ENCODE peak calls at places on chromosome 7, in four cellular contexts. P is small intestine; O is fibroblast of the conjunctiva; Q is naive thymus-derived CD4-positive, alpha-beta T cell. N is an unnamed sample.

GRCh38 chr7:107150375-107151073 is 18.3 kb upstream of the HBP1 start:
- DNase-seq in O (peak), P (peak), Q (peak), N (peak)

GRCh38 chr7:27191081-27191715 is 6.2 kb upstream of the HOXA11 start:
- DNase-seq in Q (no peak), O (no peak), P (no peak), N (no peak)

GRCh38 chr7:113731571-113731970 is 187.2 kb downstream of the PPP1R3A start:
- DNase-seq in O (no peak), P (no peak), Q (no peak), N (no peak)

GRCh38 chr7:115087437-115087836 is 165.5 kb downstream of the MDFIC start:
- DNase-seq in Q (no peak), P (no peak), O (peak), N (no peak)

GRCh38 chr7:155450828-155451521 is 7.0 kb upstream of the EN2 start:
- DNase-seq in O (no peak), P (no peak), Q (no peak), N (no peak)

GRCh38 chr7:157840913-157841756 is 504.3 kb downstream of the DNAJB6 start:
- DNase-seq in P (no peak), Q (no peak), O (no peak), N (no peak)

GRCh38 chr7:155845226-155845625 is 33.0 kb upstream of the SHH start:
- DNase-seq in P (no peak), O (no peak), Q (no peak), N (no peak)

GRCh38 chr7:55538538-55538937 is 33.8 kb downstream of the VOPP1 start:
- DNase-seq in P (no peak), Q (no peak), O (peak), N (no peak)

GRCh38 chr7:81159402-81159801 is 240.6 kb upstream of the SEMA3C start:
- DNase-seq in O (no peak), Q (no peak), P (no peak), N (no peak)

GRCh38 chr7:149422914-149423285 is 38.0 kb downstream of the ZNF777 start:
- DNase-seq in Q (no peak), P (peak), O (no peak), N (no peak)

GRCh38 chr7:104627516-104627915 is 299.1 kb downstream of the LHFPL3 start:
- DNase-seq in Q (no peak), P (no peak), O (no peak), N (peak)

GRCh38 chr7:42002654-42003053 is 234.4 kb downstream of the GLI3 start:
- DNase-seq in O (no peak), Q (no peak), P (no peak), N (no peak)

GRCh38 chr7:100793806-100794660 is 33.3 kb downstream of the EPHB4 start:
- DNase-seq in O (no peak), Q (no peak), P (no peak), N (no peak)

GRCh38 chr7:26760499-26760898 is 103.9 kb downstream of the SKAP2 start:
- DNase-seq in O (no peak), Q (no peak), P (no peak), N (no peak)

GRCh38 chr7:21030237-21030636 is 243.6 kb upstream of the SP8 start:
- DNase-seq in Q (no peak), P (no peak), O (no peak), N (no peak)

GRCh38 chr7:24318326-24318725 is 34.3 kb downstream of the NPY start:
- DNase-seq in O (no peak), P (no peak), Q (no peak), N (no peak)

GRCh38 chr7:98211221-98211675 is at the start of gene BHLHA15:
- DNase-seq in P (peak), O (no peak), Q (no peak), N (no peak)

GRCh38 chr7:146116452-146117219 is at the start of gene CNTNAP2:
- DNase-seq in O (peak), P (no peak), Q (no peak), N (no peak)

GRCh38 chr7:29063231-29063630 is 83.1 kb downstream of the CPVL start:
- DNase-seq in O (peak), Q (no peak), P (no peak), N (no peak)

GRCh38 chr7:40760997-40761396 is 626.2 kb downstream of the SUGCT start:
- DNase-seq in O (no peak), Q (no peak), P (no peak), N (no peak)

GRCh38 chr7:95871078-95871848 is 98.9 kb downstream of the DYNC1I1 start:
- DNase-seq in Q (no peak), P (peak), O (peak), N (peak)

GRCh38 chr7:44441079-44441478 is 49.4 kb downstream of the NUDCD3 start:
- DNase-seq in O (no peak), Q (no peak), P (no peak), N (no peak)

GRCh38 chr7:16951483-16952080 is 69.8 kb upstream of the AGR3 start:
- DNase-seq in O (no peak), P (no peak), Q (no peak), N (no peak)

GRCh38 chr7:496528-497295 is 22.9 kb downstream of the PDGFA start:
- DNase-seq in Q (no peak), O (no peak), P (no peak), N (no peak)

GRCh38 chr7:96962221-96962620 is 43.1 kb upstream of the DLX6 start:
- DNase-seq in Q (no peak), O (no peak), P (no peak), N (no peak)

GRCh38 chr7:133794490-133794889 is 332.6 kb upstream of the LRGUK start:
- DNase-seq in P (no peak), Q (no peak), O (no peak), N (no peak)

GRCh38 chr7:158805937-158806336 is 23.4 kb downstream of the ESYT2 start:
- DNase-seq in Q (no peak), P (no peak), O (no peak), N (no peak)

GRCh38 chr7:25949672-25950487 is 202.1 kb upstream of the NFE2L3 start:
- DNase-seq in P (peak), O (no peak), Q (no peak), N (peak)

GRCh38 chr7:158166386-158167340 is 421.0 kb downstream of the PTPRN2 start:
- DNase-seq in Q (no peak), O (no peak), P (no peak), N (no peak)

GRCh38 chr7:17706734-17707133 is 233.6 kb downstream of the SNX13 start:
- DNase-seq in P (peak), O (peak), Q (no peak), N (peak)

GRCh38 chr7:98251251-98251843 is 685 bp downstream of the TECPR1 start:
- DNase-seq in P (no peak), O (no peak), Q (peak), N (peak)

GRCh38 chr7:38798552-38799267 is 110.3 kb downstream of the VPS41 start:
- DNase-seq in P (no peak), Q (no peak), O (no peak), N (no peak)

GRCh38 chr7:25389489-25390106 is 161.3 kb upstream of the NPVF start:
- DNase-seq in O (peak), P (peak), Q (peak), N (peak)